ENCODE peak calls at places on chromosomes 12 and 14, in eight cellular contexts. O is thoracic aorta, F is left ventricle myocardium inferior, A is tibial nerve, J is body of pancreas, B is SK-N-SH, H is transverse colon, Q is IMR-90. P is an unnamed sample.

GRCh38 chr12:7017870-7018349 is 366 bp downstream of the LPCAT3 start:
- DNase-seq in O (no peak), F (no peak), A (peak; percentile 15), J (no peak), B (peak; percentile 81), H (peak; percentile 50), Q (peak; percentile 8), P (no peak)

GRCh38 chr14:94079891-94080605 is 954 bp downstream of the DDX24 start:
- DNase-seq in O (no peak), F (no peak), A (no peak), J (no peak), B (no peak), H (no peak), Q (peak; percentile 42), P (no peak)

GRCh38 chr12:84305144-84305543 is 607.5 kb downstream of the SLC6A15 start:
- DNase-seq in O (no peak), F (no peak), A (no peak), J (no peak), B (no peak), H (no peak), Q (peak; percentile 60), P (no peak)

GRCh38 chr12:15212877-15213276 is 8.3 kb downstream of the RERG start:
- DNase-seq in O (no peak), F (no peak), A (no peak), J (no peak), B (no peak), H (no peak), Q (no peak), P (no peak)

GRCh38 chr12:52618866-52619265 is 507 bp upstream of the KRT73 start:
- DNase-seq in O (no peak), F (no peak), A (no peak), J (no peak), B (no peak), H (no peak), Q (no peak), P (no peak)

GRCh38 chr14:89207925-89208328 is 209.1 kb downstream of the FOXN3 start:
- DNase-seq in O (no peak), F (no peak), A (no peak), J (no peak), B (peak; percentile 30), H (no peak), Q (no peak), P (no peak)

GRCh38 chr12:538731-539539 is 79.2 kb downstream of the B4GALNT3 start:
- DNase-seq in O (no peak), F (peak; percentile 69), A (no peak), J (peak; percentile 61), B (peak; percentile 68), H (peak; percentile 90), Q (peak; percentile 42), P (peak; percentile 90)

GRCh38 chr12:6946033-6946919 is 2.5 kb downstream of the C12orf57 start:
- DNase-seq in O (no peak), F (no peak), A (no peak), J (peak; percentile 98), B (peak; percentile 33), H (peak; percentile 95), Q (no peak), P (peak; percentile 97)

GRCh38 chr12:83471341-83471740 is 784.6 kb downstream of the TMTC2 start:
- DNase-seq in O (no peak), F (no peak), A (no peak), J (no peak), B (no peak), H (no peak), Q (no peak), P (no peak)

DNA sequence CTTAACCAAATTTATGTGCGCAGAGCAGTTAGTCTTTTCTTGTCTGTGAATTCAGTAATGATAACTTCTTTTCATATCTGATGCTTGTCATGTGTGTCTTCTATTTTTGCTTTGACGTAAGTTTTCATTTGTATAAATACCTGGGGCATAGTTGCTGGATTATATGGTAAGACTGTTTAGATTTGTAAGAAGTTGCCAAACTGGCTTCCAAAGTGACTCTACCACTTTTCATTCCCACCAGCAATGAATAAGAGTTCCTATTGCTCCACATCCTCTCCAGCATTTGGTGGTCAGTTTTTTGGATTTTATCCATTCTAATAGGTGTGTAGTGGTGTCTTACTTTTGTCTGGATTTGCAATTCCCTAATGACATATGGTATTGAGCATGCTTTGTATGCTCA is 8.9 kb downstream of the ZNF268 start:
- DNase-seq in O (no peak), F (no peak), A (no peak), J (no peak), B (no peak), H (no peak), Q (no peak), P (no peak)
- H3K9me3 ChIP-seq in O (peaks cover 97% of the 10 kb centered on the region), F (peaks cover 100% of the 10 kb centered on the region), A (peaks cover under 1% of the 10 kb centered on the region), J (peaks cover 8% of the 10 kb centered on the region), B (peaks cover 19% of the 10 kb centered on the region), H (peaks cover 100% of the 10 kb centered on the region), Q (peaks cover 79% of the 10 kb centered on the region), P (peaks cover 100% of the 10 kb centered on the region)

GRCh38 chr14:71474866-71475265 is 457.4 kb upstream of the RGS6 start:
- DNase-seq in O (no peak), F (no peak), A (no peak), J (no peak), B (no peak), H (no peak), Q (no peak), P (no peak)
- H3K4me1 ChIP-seq in O (peaks cover 16% of the 10 kb centered on the region), F (peaks cover 7% of the 10 kb centered on the region), A (peaks cover 4% of the 10 kb centered on the region), J (no peaks in the 10 kb centered on the region), B (peaks cover 24% of the 10 kb centered on the region), H (no peaks in the 10 kb centered on the region), Q (peaks cover 9% of the 10 kb centered on the region), P (no peaks in the 10 kb centered on the region)

GRCh38 chr12:94563261-94563660 is 87.1 kb downstream of the TMCC3 start:
- DNase-seq in O (no peak), F (no peak), A (no peak), J (no peak), B (no peak), H (no peak), Q (no peak), P (no peak)
- H3K9me3 ChIP-seq in O (no peaks in the 10 kb centered on the region), F (no peaks in the 10 kb centered on the region), A (no peaks in the 10 kb centered on the region), J (no peaks in the 10 kb centered on the region), B (no peaks in the 10 kb centered on the region), H (no peaks in the 10 kb centered on the region), Q (no peaks in the 10 kb centered on the region), P (no peaks in the 10 kb centered on the region)

GRCh38 chr12:46390304-46390703 is 17.7 kb upstream of the SLC38A2 start:
- DNase-seq in O (no peak), F (no peak), A (no peak), J (no peak), B (no peak), H (no peak), Q (no peak), P (no peak)

GRCh38 chr12:46390881-46391280 is 18.3 kb upstream of the SLC38A2 start:
- DNase-seq in O (no peak), F (no peak), A (no peak), J (no peak), B (no peak), H (no peak), Q (no peak), P (no peak)

GRCh38 chr12:46388427-46388992 is 15.9 kb upstream of the SLC38A2 start:
- DNase-seq in O (no peak), F (no peak), A (no peak), J (no peak), B (no peak), H (no peak), Q (peak; percentile 71), P (no peak)

GRCh38 chr12:46387697-46388096 is 15.1 kb upstream of the SLC38A2 start:
- DNase-seq in O (no peak), F (no peak), A (no peak), J (no peak), B (no peak), H (peak; percentile 36), Q (no peak), P (no peak)

DNA sequence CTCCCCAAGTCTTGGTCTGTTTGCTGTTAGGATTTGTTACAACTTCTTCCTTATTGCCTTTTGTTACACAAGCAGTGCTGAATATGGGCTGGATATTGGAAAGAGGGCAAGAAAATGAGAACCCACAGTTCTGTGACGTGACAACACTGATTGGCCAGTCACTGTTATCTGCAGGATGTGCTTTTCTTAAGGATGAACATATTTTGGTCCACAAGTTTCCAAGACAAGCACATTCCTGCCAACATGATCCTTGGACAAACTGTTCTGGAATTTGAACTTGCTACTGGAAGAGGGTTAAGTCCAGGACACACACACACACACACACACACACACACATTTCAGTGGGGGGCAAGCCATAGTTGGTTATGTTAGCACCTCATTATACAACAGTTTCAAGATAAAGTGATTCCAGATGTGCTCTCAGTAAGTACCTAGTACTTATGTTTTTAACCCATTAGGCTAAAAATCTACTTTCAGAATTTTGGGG is 16.6 kb upstream of the SLC38A2 start:
- DNase-seq in O (no peak), F (no peak), A (peak; percentile 48), J (no peak), B (no peak), H (no peak), Q (peak; percentile 87), P (no peak)
- H3K4me1 ChIP-seq in O (peaks cover 76% of the 10 kb centered on the region), F (peaks cover 54% of the 10 kb centered on the region), A (peaks cover 43% of the 10 kb centered on the region), J (peaks cover 25% of the 10 kb centered on the region), B (peaks cover 74% of the 10 kb centered on the region), H (peaks cover 48% of the 10 kb centered on the region), Q (peaks cover 22% of the 10 kb centered on the region), P (peaks cover 20% of the 10 kb centered on the region)

DNA sequence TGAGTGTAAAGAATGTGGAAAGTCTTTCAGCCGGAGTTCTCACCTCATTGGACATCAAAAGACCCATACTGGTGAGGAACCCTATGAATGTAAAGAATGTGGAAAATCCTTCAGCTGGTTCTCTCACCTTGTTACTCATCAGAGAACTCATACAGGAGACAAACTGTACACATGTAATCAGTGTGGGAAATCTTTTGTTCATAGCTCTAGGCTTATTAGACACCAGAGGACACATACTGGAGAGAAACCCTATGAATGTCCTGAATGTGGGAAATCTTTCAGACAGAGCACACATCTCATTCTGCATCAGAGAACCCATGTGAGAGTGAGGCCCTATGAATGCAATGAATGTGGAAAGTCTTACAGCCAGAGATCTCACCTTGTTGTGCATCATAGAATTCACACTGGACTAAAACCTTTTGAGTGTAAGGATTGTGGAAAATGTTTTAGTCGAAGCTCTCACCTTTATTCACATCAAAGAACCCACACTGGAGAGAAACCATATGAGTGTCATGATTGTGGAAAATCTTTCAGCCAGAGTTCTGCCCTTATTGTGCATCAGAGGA is 25.1 kb upstream of the ZNF268 start:
- DNase-seq in O (no peak), F (no peak), A (no peak), J (no peak), B (no peak), H (no peak), Q (no peak), P (no peak)
- H3K9me3 ChIP-seq in O (peaks cover 99% of the 10 kb centered on the region), F (peaks cover 100% of the 10 kb centered on the region), A (peaks cover 4% of the 10 kb centered on the region), J (peaks cover 6% of the 10 kb centered on the region), B (peaks cover 40% of the 10 kb centered on the region), H (peaks cover 94% of the 10 kb centered on the region), Q (peaks cover 62% of the 10 kb centered on the region), P (peaks cover 100% of the 10 kb centered on the region)

GRCh38 chr14:24146622-24146977 is 190 bp upstream of the PSME2 start:
- DNase-seq in O (peak; percentile 88), F (peak; percentile 93), A (peak; percentile 80), J (peak; percentile 94), B (peak; percentile 97), H (peak; percentile 97), Q (peak; percentile 97), P (peak; percentile 96)

GRCh38 chr14:24145219-24145618 is 1.2 kb downstream of the PSME2 start:
- DNase-seq in O (no peak), F (no peak), A (no peak), J (no peak), B (no peak), H (no peak), Q (no peak), P (no peak)

GRCh38 chr14:24145700-24146621 is at the start of gene PSME2:
- DNase-seq in O (no peak), F (no peak), A (no peak), J (no peak), B (no peak), H (no peak), Q (peak; percentile 80), P (no peak)

GRCh38 chr14:24147761-24148428 is 597 bp downstream of the RNF31 start:
- DNase-seq in O (no peak), F (no peak), A (no peak), J (no peak), B (no peak), H (no peak), Q (no peak), P (no peak)

GRCh38 chr14:24146978-24147760 is at the start of gene RNF31:
- DNase-seq in O (peak; percentile 96), F (peak; percentile 99), A (peak; percentile 97), J (peak; percentile 98), B (peak; percentile 96), H (peak; percentile 99), Q (peak; percentile 98), P (peak; percentile 99)
- H3K4me1 ChIP-seq in O (peaks cover 33% of the 10 kb centered on the region), F (peaks cover 56% of the 10 kb centered on the region), A (peaks cover 20% of the 10 kb centered on the region), J (peaks cover 41% of the 10 kb centered on the region), B (peaks cover 11% of the 10 kb centered on the region), H (peaks cover 28% of the 10 kb centered on the region), Q (peaks cover 9% of the 10 kb centered on the region), P (peaks cover 30% of the 10 kb centered on the region)